ENCODE peak calls at places on chromosome 11, in ten cellular contexts. X is GM12891, G is GM12878, M is upper lobe of left lung, W is transverse colon, C is H1, K is stomach, Z is HCT116, J is endothelial cell of umbilical vein, B is prostate gland. I is an unnamed sample.

GRCh38 chr11:58796333-58797049 is 48.0 kb downstream of the GLYATL2 start:
- DNase-seq in X (no peak), G (no peak), M (no peak), W (no peak), C (no peak), K (peak), Z (no peak), J (no peak), B (no peak), I (no peak)

GRCh38 chr11:44096360-44097188 is 1.1 kb downstream of the EXT2 start:
- DNase-seq in X (no peak), G (no peak), M (no peak), W (no peak), C (no peak), K (no peak), Z (no peak), J (peak), B (no peak), I (peak)

GRCh38 chr11:65560555-65561418 is 2.6 kb upstream of the LTBP3 start:
- DNase-seq in X (no peak), G (no peak), M (no peak), W (peak), C (peak), K (peak), Z (no peak), J (peak), B (no peak), I (no peak)

GRCh38 chr11:46444305-46444704 is 52.7 kb upstream of the CHRM4 start:
- DNase-seq in X (no peak), G (no peak), M (no peak), W (no peak), C (no peak), K (no peak), Z (no peak), J (no peak), B (no peak), I (no peak)

GRCh38 chr11:34839969-34840368 is 76.2 kb downstream of the APIP start:
- DNase-seq in X (no peak), G (no peak), M (no peak), W (no peak), C (no peak), K (no peak), Z (no peak), J (no peak), B (no peak), I (no peak)

GRCh38 chr11:72676874-72677341 is 2.7 kb upstream of the PDE2A start:
- DNase-seq in X (peak), G (no peak), M (peak), W (peak), C (peak), K (peak), Z (no peak), J (peak), B (peak), I (peak)

GRCh38 chr11:68120212-68121066 is 749 bp downstream of the CHKA start:
- DNase-seq in X (no peak), G (peak), M (peak), W (peak), C (no peak), K (no peak), Z (no peak), J (peak), B (peak), I (no peak)

GRCh38 chr11:84310261-84310660 is 1024.1 kb upstream of the CCDC90B start:
- DNase-seq in X (no peak), G (no peak), M (no peak), W (no peak), C (no peak), K (no peak), Z (no peak), J (no peak), B (no peak), I (no peak)

GRCh38 chr11:18536195-18536594 is 9.5 kb upstream of the TSG101 start:
- DNase-seq in X (no peak), G (no peak), M (peak), W (no peak), C (no peak), K (no peak), Z (no peak), J (no peak), B (no peak), I (no peak)

GRCh38 chr11:29773656-29774264 is 243.1 kb downstream of the KCNA4 start:
- DNase-seq in X (no peak), G (no peak), M (no peak), W (no peak), C (no peak), K (no peak), Z (no peak), J (no peak), B (no peak), I (no peak)

GRCh38 chr11:45811571-45812290 is 6.8 kb downstream of the SLC35C1 start:
- DNase-seq in X (no peak), G (no peak), M (no peak), W (no peak), C (no peak), K (no peak), Z (no peak), J (no peak), B (no peak), I (no peak)

GRCh38 chr11:17489729-17490128 is 13.1 kb upstream of the ABCC8 start:
- DNase-seq in X (no peak), G (no peak), M (no peak), W (no peak), C (no peak), K (no peak), Z (no peak), J (no peak), B (no peak), I (no peak)

GRCh38 chr11:91041626-91042025 is 818.8 kb upstream of the CHORDC1 start:
- DNase-seq in X (no peak), G (no peak), M (no peak), W (no peak), C (no peak), K (no peak), Z (no peak), J (peak), B (no peak), I (no peak)

GRCh38 chr11:110565344-110565684 is 135.6 kb downstream of the FDX1 start:
- DNase-seq in X (no peak), G (no peak), M (no peak), W (no peak), C (peak), K (no peak), Z (peak), J (no peak), B (no peak), I (no peak)

GRCh38 chr11:74460065-74460464 is 7.3 kb downstream of the KCNE3 start:
- DNase-seq in X (no peak), G (no peak), M (no peak), W (no peak), C (no peak), K (no peak), Z (no peak), J (no peak), B (no peak), I (no peak)

GRCh38 chr11:129283141-129283540 is 91.0 kb upstream of the ARHGAP32 start:
- DNase-seq in X (no peak), G (no peak), M (peak), W (peak), C (no peak), K (peak), Z (peak), J (no peak), B (no peak), I (no peak)

GRCh38 chr11:14861680-14862079 is 30.4 kb downstream of the CYP2R1 start:
- DNase-seq in X (no peak), G (no peak), M (no peak), W (peak), C (no peak), K (peak), Z (no peak), J (no peak), B (no peak), I (no peak)

GRCh38 chr11:115185931-115186330 is 318.3 kb downstream of the CADM1 start:
- DNase-seq in X (no peak), G (no peak), M (no peak), W (no peak), C (no peak), K (no peak), Z (no peak), J (no peak), B (no peak), I (no peak)

GRCh38 chr11:104784684-104785460 is 113.4 kb downstream of the CASP12 start:
- DNase-seq in X (no peak), G (no peak), M (no peak), W (no peak), C (no peak), K (no peak), Z (no peak), J (no peak), B (no peak), I (no peak)

GRCh38 chr11:12139144-12139881 is 28.9 kb downstream of the MICAL2 start:
- DNase-seq in X (no peak), G (no peak), M (no peak), W (no peak), C (no peak), K (no peak), Z (no peak), J (no peak), B (no peak), I (no peak)
- TF ChIP-seq POLR2AphosphoS5 in X (no peak), G (no peak), M (no peak), W (peak), C (no peak), K (peak), Z (no peak), J (no peak), B (peak), I (no peak)

GRCh38 chr11:116366980-116367640 is 405.7 kb downstream of the BUD13 start:
- DNase-seq in X (no peak), G (no peak), M (no peak), W (no peak), C (no peak), K (no peak), Z (no peak), J (peak), B (no peak), I (no peak)
- TF ChIP-seq POLR2A in X (no peak), G (no peak), M (no peak), W (no peak), C (no peak), K (no peak), Z (no peak), J (no peak), B (no peak), I (no peak)

GRCh38 chr11:76927160-76927559 is 66.4 kb downstream of the ACER3 start:
- DNase-seq in X (no peak), G (no peak), M (no peak), W (no peak), C (no peak), K (no peak), Z (no peak), J (no peak), B (no peak), I (no peak)
- TF ChIP-seq POLR2AphosphoS5 in X (no peak), G (no peak), M (no peak), W (no peak), C (no peak), K (no peak), Z (no peak), J (no peak), B (no peak), I (no peak)

GRCh38 chr11:8913961-8914660 is 3.1 kb downstream of the AKIP1 start:
- DNase-seq in X (no peak), G (no peak), M (no peak), W (peak), C (peak), K (no peak), Z (no peak), J (peak), B (no peak), I (peak)
- TF ChIP-seq POLR2A in X (no peak), G (no peak), M (no peak), W (no peak), C (no peak), K (no peak), Z (no peak), J (no peak), B (no peak), I (no peak)

DNA sequence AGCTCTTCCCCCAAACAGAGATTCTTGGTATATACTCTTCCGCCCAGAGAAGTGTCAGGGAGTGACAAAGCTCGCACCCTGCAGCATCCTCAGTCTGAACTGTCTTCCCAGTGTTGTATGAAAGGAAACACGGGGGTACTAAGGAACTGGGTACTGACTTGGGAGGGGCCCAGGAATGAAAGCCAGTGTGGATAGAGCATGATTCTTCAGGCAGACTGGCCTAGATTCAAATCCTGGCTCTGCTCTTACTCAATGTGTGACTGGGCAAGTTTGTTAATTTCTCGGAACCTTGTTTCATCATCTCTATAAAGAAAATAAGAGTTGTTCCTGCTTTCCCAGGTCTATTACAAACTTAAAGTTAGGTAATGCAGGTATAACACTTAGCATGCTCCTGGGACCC is 266.0 kb upstream of the NARS2 start:
- DNase-seq in X (no peak), G (no peak), M (no peak), W (no peak), C (no peak), K (no peak), Z (no peak), J (no peak), B (peak), I (no peak)
- TF ChIP-seq POLR2AphosphoS5 in X (no peak), G (no peak), M (no peak), W (peak), C (no peak), K (no peak), Z (no peak), J (no peak), B (peak), I (no peak)